ENCODE peak calls at places on chromosomes 13 and 19, in eight cellular contexts. One of them, this sample, is unnamed.

GRCh38 chr13:84672616-84673015 is 790.3 kb upstream of the SLITRK1 start:
- DNase-seq in cerebellar cortex: no peak
- DNase-seq in CD4-positive, alpha-beta T cell: no peak
- DNase-seq in activated CD8-positive, alpha-beta T cell treated with anti-CD3 and anti-CD28 coated beads, Interleukin-2, amount 10 ng/mL, durations not matched to agents 7 days and 5 days: no peak
- DNase-seq in ureter: no peak
- DNase-seq in B cell: no peak
- DNase-seq in substantia nigra: no peak
- DNase-seq in ovary: no peak
- DNase-seq in this sample: no peak

GRCh38 chr13:48975101-48975925 is at the start of gene FNDC3A:
- DNase-seq in activated CD8-positive, alpha-beta T cell treated with anti-CD3 and anti-CD28 coated beads, Interleukin-2, amount 10 ng/mL, durations not matched to agents 7 days and 5 days: peak
- DNase-seq in B cell: peak
- DNase-seq in cerebellar cortex: peak
- DNase-seq in CD4-positive, alpha-beta T cell: peak
- DNase-seq in ureter: peak
- DNase-seq in ovary: peak
- DNase-seq in substantia nigra: no peak
- DNase-seq in this sample: peak

GRCh38 chr13:36431204-36432105 is 840 bp upstream of the CCNA1 start:
- DNase-seq in CD4-positive, alpha-beta T cell: no peak
- DNase-seq in substantia nigra: no peak
- DNase-seq in B cell: no peak
- DNase-seq in ureter: no peak
- DNase-seq in cerebellar cortex: no peak
- DNase-seq in activated CD8-positive, alpha-beta T cell treated with anti-CD3 and anti-CD28 coated beads, Interleukin-2, amount 10 ng/mL, durations not matched to agents 7 days and 5 days: peak
- DNase-seq in ovary: peak
- DNase-seq in this sample: no peak

GRCh38 chr13:78875792-78876580 is 217.0 kb upstream of the OBI1 start:
- DNase-seq in B cell: no peak
- DNase-seq in ovary: no peak
- DNase-seq in substantia nigra: no peak
- DNase-seq in activated CD8-positive, alpha-beta T cell treated with anti-CD3 and anti-CD28 coated beads, Interleukin-2, amount 10 ng/mL, durations not matched to agents 7 days and 5 days: peak
- DNase-seq in CD4-positive, alpha-beta T cell: no peak
- DNase-seq in ureter: no peak
- DNase-seq in cerebellar cortex: no peak
- DNase-seq in this sample: no peak

GRCh38 chr13:75704194-75704941 is 68.2 kb downstream of the LMO7 start:
- DNase-seq in ureter: no peak
- DNase-seq in substantia nigra: no peak
- DNase-seq in activated CD8-positive, alpha-beta T cell treated with anti-CD3 and anti-CD28 coated beads, Interleukin-2, amount 10 ng/mL, durations not matched to agents 7 days and 5 days: no peak
- DNase-seq in ovary: no peak
- DNase-seq in cerebellar cortex: no peak
- DNase-seq in CD4-positive, alpha-beta T cell: no peak
- DNase-seq in B cell: no peak
- DNase-seq in this sample: peak

GRCh38 chr19:10260141-10260584 is 8.1 kb downstream of the MRPL4 start:
- DNase-seq in B cell: no peak
- DNase-seq in activated CD8-positive, alpha-beta T cell treated with anti-CD3 and anti-CD28 coated beads, Interleukin-2, amount 10 ng/mL, durations not matched to agents 7 days and 5 days: peak
- DNase-seq in ureter: no peak
- DNase-seq in ovary: no peak
- DNase-seq in substantia nigra: no peak
- DNase-seq in CD4-positive, alpha-beta T cell: no peak
- DNase-seq in cerebellar cortex: no peak
- DNase-seq in this sample: no peak

GRCh38 chr13:29454931-29455481 is 140.5 kb downstream of the SLC7A1 start:
- DNase-seq in activated CD8-positive, alpha-beta T cell treated with anti-CD3 and anti-CD28 coated beads, Interleukin-2, amount 10 ng/mL, durations not matched to agents 7 days and 5 days: no peak
- DNase-seq in ovary: no peak
- DNase-seq in cerebellar cortex: peak
- DNase-seq in ureter: no peak
- DNase-seq in CD4-positive, alpha-beta T cell: no peak
- DNase-seq in substantia nigra: no peak
- DNase-seq in B cell: no peak
- DNase-seq in this sample: peak

GRCh38 chr13:20336761-20337160 is 104.6 kb upstream of the GJB6 start:
- DNase-seq in substantia nigra: no peak
- DNase-seq in cerebellar cortex: no peak
- DNase-seq in CD4-positive, alpha-beta T cell: no peak
- DNase-seq in B cell: no peak
- DNase-seq in ovary: no peak
- DNase-seq in ureter: no peak
- DNase-seq in activated CD8-positive, alpha-beta T cell treated with anti-CD3 and anti-CD28 coated beads, Interleukin-2, amount 10 ng/mL, durations not matched to agents 7 days and 5 days: no peak
- DNase-seq in this sample: no peak

GRCh38 chr19:57473646-57474045 is 3.7 kb downstream of the ZNF772 start:
- DNase-seq in ovary: no peak
- DNase-seq in CD4-positive, alpha-beta T cell: no peak
- DNase-seq in cerebellar cortex: no peak
- DNase-seq in ureter: no peak
- DNase-seq in activated CD8-positive, alpha-beta T cell treated with anti-CD3 and anti-CD28 coated beads, Interleukin-2, amount 10 ng/mL, durations not matched to agents 7 days and 5 days: no peak
- DNase-seq in B cell: no peak
- DNase-seq in substantia nigra: no peak
- DNase-seq in this sample: no peak

GRCh38 chr13:51666839-51667238 is 82.6 kb downstream of the WDFY2 start:
- DNase-seq in CD4-positive, alpha-beta T cell: no peak
- DNase-seq in ovary: no peak
- DNase-seq in B cell: no peak
- DNase-seq in cerebellar cortex: no peak
- DNase-seq in activated CD8-positive, alpha-beta T cell treated with anti-CD3 and anti-CD28 coated beads, Interleukin-2, amount 10 ng/mL, durations not matched to agents 7 days and 5 days: no peak
- DNase-seq in ureter: no peak
- DNase-seq in substantia nigra: no peak
- DNase-seq in this sample: no peak

GRCh38 chr13:110617326-110618072 is 2.2 kb downstream of the NAXD start:
- DNase-seq in activated CD8-positive, alpha-beta T cell treated with anti-CD3 and anti-CD28 coated beads, Interleukin-2, amount 10 ng/mL, durations not matched to agents 7 days and 5 days: no peak
- DNase-seq in ureter: no peak
- DNase-seq in CD4-positive, alpha-beta T cell: no peak
- DNase-seq in B cell: no peak
- DNase-seq in ovary: peak
- DNase-seq in cerebellar cortex: no peak
- DNase-seq in substantia nigra: no peak
- DNase-seq in this sample: peak

GRCh38 chr13:20442798-20443381 is 82.8 kb downstream of the CRYL1 start:
- DNase-seq in ovary: no peak
- DNase-seq in ureter: no peak
- DNase-seq in substantia nigra: no peak
- DNase-seq in activated CD8-positive, alpha-beta T cell treated with anti-CD3 and anti-CD28 coated beads, Interleukin-2, amount 10 ng/mL, durations not matched to agents 7 days and 5 days: no peak
- DNase-seq in B cell: no peak
- DNase-seq in CD4-positive, alpha-beta T cell: no peak
- DNase-seq in cerebellar cortex: no peak
- DNase-seq in this sample: no peak

GRCh38 chr13:30982506-30982905 is 50.0 kb downstream of the TEX26 start:
- DNase-seq in CD4-positive, alpha-beta T cell: no peak
- DNase-seq in substantia nigra: no peak
- DNase-seq in ureter: no peak
- DNase-seq in B cell: no peak
- DNase-seq in ovary: no peak
- DNase-seq in cerebellar cortex: no peak
- DNase-seq in activated CD8-positive, alpha-beta T cell treated with anti-CD3 and anti-CD28 coated beads, Interleukin-2, amount 10 ng/mL, durations not matched to agents 7 days and 5 days: no peak
- DNase-seq in this sample: no peak

GRCh38 chr13:20174656-20175405 is 14.0 kb upstream of the GJA3 start:
- DNase-seq in activated CD8-positive, alpha-beta T cell treated with anti-CD3 and anti-CD28 coated beads, Interleukin-2, amount 10 ng/mL, durations not matched to agents 7 days and 5 days: peak
- DNase-seq in B cell: peak
- DNase-seq in ureter: peak
- DNase-seq in CD4-positive, alpha-beta T cell: peak
- DNase-seq in ovary: peak
- DNase-seq in substantia nigra: no peak
- DNase-seq in cerebellar cortex: no peak
- DNase-seq in this sample: peak

GRCh38 chr13:48155850-48156249 is 60.9 kb upstream of the MED4 start:
- DNase-seq in ovary: no peak
- DNase-seq in substantia nigra: no peak
- DNase-seq in B cell: no peak
- DNase-seq in CD4-positive, alpha-beta T cell: peak
- DNase-seq in cerebellar cortex: no peak
- DNase-seq in activated CD8-positive, alpha-beta T cell treated with anti-CD3 and anti-CD28 coated beads, Interleukin-2, amount 10 ng/mL, durations not matched to agents 7 days and 5 days: peak
- DNase-seq in ureter: no peak
- DNase-seq in this sample: peak

GRCh38 chr13:97432232-97432916 is 1.6 kb upstream of the RAP2A start:
- DNase-seq in ureter: no peak
- DNase-seq in ovary: no peak
- DNase-seq in cerebellar cortex: peak
- DNase-seq in activated CD8-positive, alpha-beta T cell treated with anti-CD3 and anti-CD28 coated beads, Interleukin-2, amount 10 ng/mL, durations not matched to agents 7 days and 5 days: no peak
- DNase-seq in CD4-positive, alpha-beta T cell: no peak
- DNase-seq in B cell: no peak
- DNase-seq in substantia nigra: no peak
- DNase-seq in this sample: no peak

GRCh38 chr19:12828494-12828893 is 5.9 kb downstream of the RTBDN start:
- DNase-seq in activated CD8-positive, alpha-beta T cell treated with anti-CD3 and anti-CD28 coated beads, Interleukin-2, amount 10 ng/mL, durations not matched to agents 7 days and 5 days: peak
- DNase-seq in B cell: no peak
- DNase-seq in CD4-positive, alpha-beta T cell: no peak
- DNase-seq in ovary: peak
- DNase-seq in cerebellar cortex: no peak
- DNase-seq in ureter: no peak
- DNase-seq in substantia nigra: no peak
- DNase-seq in this sample: no peak

This sample was measured in HCEC 1CT.